ENCODE peak calls at places on chromosomes 2 and 18, in five cellular contexts. I is GM23338, Q is GM12878, U is K562, R is HepG2. G is an unnamed sample.

GRCh38 chr2:40451926-40452605 is at the start of gene SLC8A1:
- DNase-seq in U (no peak), I (peak; percentile 67), Q (no peak), R (no peak), G (no peak)

GRCh38 chr2:48195168-48195567 is 288.9 kb upstream of the FBXO11 start:
- DNase-seq in R (no peak), I (no peak), Q (no peak), U (no peak), G (no peak)

GRCh38 chr2:127649684-127650040 is 3.7 kb downstream of the GPR17 start:
- DNase-seq in I (peak; percentile 97), U (peak; percentile 78), Q (peak; percentile 7), R (peak; percentile 86), G (peak; percentile 72)

GRCh38 chr2:58541511-58541910 is 300.4 kb upstream of the FANCL start:
- DNase-seq in R (no peak), I (peak; percentile 36), U (no peak), Q (no peak), G (no peak)

GRCh38 chr2:42493885-42494433 is at the start of gene KCNG3:
- DNase-seq in R (peak; percentile 58), I (peak; percentile 89), Q (no peak), U (peak; percentile 79), G (no peak)

GRCh38 chr2:9971105-9971818 is 19.8 kb downstream of the GRHL1 start:
- DNase-seq in Q (no peak), R (no peak), I (no peak), U (no peak), G (no peak)

GRCh38 chr2:102803041-102803896 is 41.4 kb downstream of the TMEM182 start:
- DNase-seq in I (no peak), R (peak; percentile 44), U (no peak), Q (no peak), G (no peak)

GRCh38 chr18:3214855-3215637 is 4.7 kb downstream of the MYOM1 start:
- DNase-seq in U (no peak), I (peak; percentile 35), R (no peak), Q (no peak), G (no peak)

GRCh38 chr2:116510117-116510671 is 1304.3 kb upstream of the DDX18 start:
- DNase-seq in Q (no peak), U (no peak), R (peak; percentile 14), I (peak; percentile 73), G (no peak)

GRCh38 chr2:240325654-240326031 is 109.8 kb upstream of the GPC1 start:
- DNase-seq in U (no peak), Q (no peak), I (no peak), R (no peak), G (no peak)

GRCh38 chr2:150234787-150235512 is 252.5 kb downstream of the RND3 start:
- DNase-seq in Q (no peak), R (no peak), U (no peak), I (no peak), G (no peak)

GRCh38 chr2:237682151-237682550 is 54.8 kb downstream of the LRRFIP1 start:
- DNase-seq in Q (no peak), U (no peak), R (no peak), I (no peak), G (no peak)

GRCh38 chr18:33708876-33709275 is 130.9 kb downstream of the ASXL3 start:
- DNase-seq in Q (no peak), R (no peak), I (no peak), U (no peak), G (no peak)

GRCh38 chr2:86194751-86195054 is 559 bp downstream of the IMMT start:
- DNase-seq in R (no peak), I (peak; percentile 98), Q (peak; percentile 70), U (no peak), G (peak; percentile 90)

GRCh38 chr2:63052411-63053234 is 2.0 kb downstream of the OTX1 start:
- DNase-seq in R (no peak), U (no peak), Q (no peak), I (peak; percentile 33), G (no peak)

GRCh38 chr2:5145801-5146200 is 546.4 kb upstream of the SOX11 start:
- DNase-seq in R (no peak), U (no peak), Q (no peak), I (no peak), G (no peak)

GRCh38 chr2:105325389-105325963 is 4.1 kb downstream of the TGFBRAP1 start:
- DNase-seq in Q (no peak), U (no peak), I (peak; percentile 53), R (no peak), G (no peak)

GRCh38 chr18:46297621-46298020 is 193.4 kb downstream of the HAUS1 start:
- DNase-seq in Q (no peak), I (no peak), R (no peak), U (no peak), G (no peak)

GRCh38 chr18:75360206-75360605 is 67.3 kb downstream of the SMIM21 start:
- DNase-seq in I (no peak), Q (no peak), R (no peak), U (no peak), G (no peak)

GRCh38 chr2:46985512-46985911 is 69.9 kb upstream of the MCFD2 start:
- DNase-seq in I (no peak), U (no peak), R (no peak), Q (no peak), G (no peak)

GRCh38 chr18:24602156-24602555 is 141.7 kb downstream of the HRH4 start:
- DNase-seq in I (no peak), U (no peak), Q (no peak), R (no peak), G (no peak)

GRCh38 chr2:85981579-85982247 is 92.9 kb upstream of the ST3GAL5 start:
- DNase-seq in I (no peak), Q (no peak), R (no peak), U (no peak), G (no peak)

GRCh38 chr2:239690651-239691631 is 290.1 kb upstream of the HDAC4 start:
- DNase-seq in I (no peak), R (no peak), Q (no peak), U (peak; percentile 26), G (no peak)

GRCh38 chr18:41992066-41992465 is 37.0 kb downstream of the PIK3C3 start:
- DNase-seq in I (no peak), Q (peak; percentile 76), R (no peak), U (no peak), G (no peak)

GRCh38 chr2:192051533-192051932 is 143.2 kb downstream of the TMEFF2 start:
- DNase-seq in U (no peak), R (no peak), I (no peak), Q (no peak), G (no peak)

GRCh38 chr18:79962311-79962710 is 2.1 kb upstream of the HSBP1L1 start:
- DNase-seq in U (no peak), Q (no peak), R (no peak), I (no peak), G (peak; percentile 33)

GRCh38 chr2:77161009-77161408 is 361.2 kb downstream of the LRRTM4 start:
- DNase-seq in R (peak; percentile 50), I (no peak), U (no peak), Q (no peak), G (no peak)

GRCh38 chr2:231308631-231309414 is 86.7 kb upstream of the B3GNT7 start:
- DNase-seq in U (no peak), Q (no peak), I (no peak), R (no peak), G (no peak)

GRCh38 chr18:54647176-54647575 is 56.1 kb downstream of the DYNAP start:
- DNase-seq in R (peak; percentile 37), U (no peak), I (peak; percentile 72), Q (no peak), G (peak; percentile 34)

GRCh38 chr2:16630463-16630862 is 35.2 kb downstream of the CYRIA start:
- DNase-seq in I (no peak), R (no peak), Q (no peak), U (no peak), G (no peak)

GRCh38 chr2:44674473-44675299 is 266.8 kb upstream of the SIX3 start:
- DNase-seq in R (no peak), Q (no peak), U (no peak), I (peak; percentile 27), G (no peak)

GRCh38 chr2:65366595-65367125 is 65.7 kb downstream of the SPRED2 start:
- DNase-seq in Q (peak; percentile 11), R (peak; percentile 77), I (no peak), U (peak; percentile 61), G (peak; percentile 93)

GRCh38 chr2:3254438-3254941 is 123.1 kb downstream of the EIPR1 start:
- DNase-seq in U (no peak), R (no peak), Q (peak; percentile 39), I (no peak), G (no peak)

GRCh38 chr2:3257166-3257565 is 120.5 kb downstream of the EIPR1 start:
- DNase-seq in U (no peak), I (peak; percentile 45), R (no peak), Q (no peak), G (no peak)

GRCh38 chr2:3256157-3256556 is 121.5 kb downstream of the EIPR1 start:
- DNase-seq in I (no peak), Q (no peak), U (no peak), R (no peak), G (no peak)

GRCh38 chr2:3257842-3258241 is 119.8 kb downstream of the EIPR1 start:
- DNase-seq in U (no peak), R (no peak), I (no peak), Q (no peak), G (no peak)

GRCh38 chr2:3256655-3257054 is 121.0 kb downstream of the EIPR1 start:
- DNase-seq in R (no peak), Q (no peak), I (no peak), U (no peak), G (no peak)
- TF ChIP-seq REST in R (no peak), Q (no peak), I (no peak), U (no peak), G (no peak)

GRCh38 chr2:174343638-174344455 is 9.1 kb downstream of the SP9 start:
- DNase-seq in R (no peak), I (peak; percentile 53), U (no peak), Q (no peak), G (no peak)
- TF ChIP-seq EZH2 in R (no peak), I (peak; percentile 38), U (no peak), Q (no peak), G (no peak)

DNA sequence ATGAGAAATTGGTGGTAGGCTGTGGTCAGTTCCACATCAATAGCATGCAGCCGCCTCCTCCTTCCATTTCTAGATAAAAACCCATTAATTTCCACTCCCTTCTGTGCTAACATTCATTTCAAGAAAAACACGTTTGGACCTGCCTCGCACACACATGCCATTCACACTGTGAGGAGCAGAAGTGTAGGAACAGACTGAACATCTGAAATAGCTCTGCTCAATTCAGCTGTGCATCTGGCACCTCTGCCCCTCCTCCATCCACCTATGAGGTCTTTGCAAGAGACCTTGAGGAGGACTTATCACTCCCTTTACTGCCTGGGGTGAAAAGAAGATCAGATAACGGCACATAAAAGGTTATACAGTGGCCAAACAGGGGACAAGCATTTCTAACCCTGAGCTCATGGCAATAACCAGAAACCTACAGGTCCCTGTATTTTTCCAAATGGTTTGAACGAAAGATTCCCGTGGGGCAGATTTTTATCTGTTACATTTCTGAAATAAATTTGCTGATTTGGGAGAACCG is 30.8 kb upstream of the LRP2 start:
- DNase-seq in Q (peak; percentile 32), I (no peak), U (no peak), R (no peak), G (no peak)
- TF ChIP-seq REST in Q (no peak), I (no peak), U (no peak), R (no peak), G (no peak)

DNA sequence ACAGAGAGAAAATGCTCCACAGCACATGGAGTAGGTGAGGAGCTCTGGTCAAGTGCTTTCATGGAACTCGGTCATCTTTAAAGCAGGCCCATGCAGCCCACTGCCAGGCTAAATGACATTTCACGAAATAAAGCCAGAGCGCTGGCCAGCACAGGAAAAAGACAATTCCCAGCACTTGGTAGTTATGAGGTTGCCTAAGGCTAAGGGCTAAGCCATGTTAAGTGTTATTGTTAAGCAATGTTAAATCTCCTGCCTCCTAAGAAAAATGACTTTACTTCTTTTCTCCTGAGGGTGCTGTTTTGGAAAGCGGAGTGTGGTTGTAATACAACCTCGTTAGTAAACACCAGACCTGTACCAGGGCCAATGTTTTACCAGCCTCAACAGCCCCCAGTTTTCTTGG is 125.9 kb upstream of the NRP2 start:
- DNase-seq in Q (no peak), U (no peak), I (no peak), R (no peak), G (no peak)
- TF ChIP-seq EZH2 in Q (no peak), U (no peak), I (no peak), R (no peak), G (no peak)

G was measured in HCT116.